ENCODE peak calls at places on chromosomes 7 and 10, in ten cellular contexts. F is astrocyte of the hippocampus; G is EH; B is NCI-H2081; O is HEK293T; N is thoracic aorta; I is AG04449; C is RWPE1; Q is stimulated activated CD4-positive, alpha-beta T cell treated with anti-CD3 and anti-CD28 coated beads, Interleukin-12 subunit alpha, Interleukin-12 subunit beta, amount 100 ng/mL, for 4 hours; R is activated T-cell treated with anti-CD3 and anti-CD28 coated beads, Interleukin-2, amount 50 U/mL, for 48 hours. J is an unnamed sample.
A peak's percentile ranks its signal among the peaks of the same experiment; 100 is the strongest.

GRCh38 chr10:86439544-86439943 is 72.9 kb upstream of the GRID1 start:
- DNase-seq in F (peak; percentile 70), G (peak; percentile 71), B (no peak), O (peak; percentile 13), N (peak; percentile 62), I (peak; percentile 86), C (no peak), Q (no peak), R (no peak), J (no peak)

GRCh38 chr10:83991986-83992753 is 147.1 kb upstream of the GHITM start:
- DNase-seq in F (peak; percentile 29), G (peak; percentile 16), B (peak; percentile 7), O (peak; percentile 49), N (no peak), I (no peak), C (no peak), Q (no peak), R (peak; percentile 24), J (no peak)

GRCh38 chr10:114010316-114010715 is 33.4 kb upstream of the ADRB1 start:
- DNase-seq in F (no peak), G (peak; percentile 54), B (no peak), O (no peak), N (no peak), I (no peak), C (no peak), Q (no peak), R (no peak), J (no peak)

GRCh38 chr7:144736880-144737493 is 98.9 kb downstream of the TPK1 start:
- DNase-seq in F (no peak), G (no peak), B (no peak), O (no peak), N (no peak), I (no peak), C (no peak), Q (no peak), R (no peak), J (no peak)

GRCh38 chr10:33478089-33478674 is 143.7 kb upstream of the NRP1 start:
- DNase-seq in F (no peak), G (no peak), B (peak; percentile 1), O (no peak), N (no peak), I (no peak), C (no peak), Q (no peak), R (no peak), J (no peak)

GRCh38 chr7:105805619-105806018 is 70.8 kb downstream of the ATXN7L1 start:
- DNase-seq in F (peak; percentile 37), G (peak; percentile 29), B (no peak), O (no peak), N (no peak), I (no peak), C (no peak), Q (no peak), R (no peak), J (no peak)

GRCh38 chr7:25586513-25586912 is 358.2 kb upstream of the NPVF start:
- DNase-seq in F (no peak), G (no peak), B (no peak), O (no peak), N (no peak), I (no peak), C (no peak), Q (no peak), R (no peak), J (no peak)

GRCh38 chr7:131459256-131459655 is 97.2 kb downstream of the PODXL start:
- DNase-seq in F (peak; percentile 6), G (peak; percentile 15), B (no peak), O (no peak), N (no peak), I (no peak), C (peak; percentile 9), Q (no peak), R (no peak), J (no peak)

GRCh38 chr7:51198654-51199053 is 118.0 kb downstream of the COBL start:
- DNase-seq in F (no peak), G (no peak), B (no peak), O (no peak), N (no peak), I (no peak), C (no peak), Q (no peak), R (no peak), J (no peak)

GRCh38 chr10:73788864-73789658 is 3.7 kb downstream of the ZSWIM8 start:
- DNase-seq in F (no peak), G (no peak), B (no peak), O (no peak), N (no peak), I (no peak), C (no peak), Q (no peak), R (no peak), J (no peak)

GRCh38 chr7:72152171-72153131 is 259.7 kb downstream of the CALN1 start:
- DNase-seq in F (no peak), G (no peak), B (no peak), O (no peak), N (no peak), I (no peak), C (no peak), Q (no peak), R (no peak), J (no peak)

GRCh38 chr10:54139819-54140428 is 661.1 kb downstream of the PCDH15 start:
- DNase-seq in F (no peak), G (no peak), B (no peak), O (no peak), N (no peak), I (no peak), C (no peak), Q (no peak), R (no peak), J (no peak)

GRCh38 chr10:116985611-116986010 is 19.4 kb downstream of the SHTN1 start:
- DNase-seq in F (no peak), G (no peak), B (no peak), O (no peak), N (no peak), I (no peak), C (no peak), Q (no peak), R (no peak), J (no peak)

GRCh38 chr10:30915141-30915540 is 116.5 kb downstream of the ZNF438 start:
- DNase-seq in F (no peak), G (peak; percentile 20), B (no peak), O (no peak), N (no peak), I (no peak), C (no peak), Q (no peak), R (no peak), J (no peak)

GRCh38 chr7:44274623-44274975 is 50.8 kb downstream of the CAMK2B start:
- DNase-seq in F (no peak), G (no peak), B (no peak), O (no peak), N (no peak), I (no peak), C (no peak), Q (no peak), R (no peak), J (no peak)

GRCh38 chr10:3782456-3783312 is 2.3 kb downstream of the KLF6 start:
- DNase-seq in F (peak; percentile 92), G (peak; percentile 96), B (peak; percentile 48), O (no peak), N (no peak), I (peak; percentile 88), C (no peak), Q (no peak), R (peak; percentile 68), J (peak; percentile 34)

GRCh38 chr10:13956826-13957225 is 370.1 kb downstream of the PRPF18 start:
- DNase-seq in F (no peak), G (peak; percentile 74), B (no peak), O (no peak), N (peak; percentile 52), I (no peak), C (no peak), Q (no peak), R (no peak), J (no peak)

GRCh38 chr7:26151953-26152781 is at the start of gene NFE2L3:
- DNase-seq in F (peak; percentile 92), G (peak; percentile 65), B (peak; percentile 91), O (peak; percentile 90), N (no peak), I (no peak), C (peak; percentile 78), Q (peak; percentile 81), R (peak; percentile 88), J (peak; percentile 80)

GRCh38 chr10:44994752-44995530 is 5.8 kb upstream of the ZNF22 start:
- DNase-seq in F (no peak), G (no peak), B (no peak), O (no peak), N (no peak), I (no peak), C (no peak), Q (no peak), R (no peak), J (no peak)

GRCh38 chr7:16794990-16795389 is 9.8 kb downstream of the AGR2 start:
- DNase-seq in F (no peak), G (no peak), B (no peak), O (no peak), N (no peak), I (no peak), C (no peak), Q (no peak), R (no peak), J (no peak)

GRCh38 chr7:157827045-157827862 is 490.4 kb downstream of the DNAJB6 start:
- DNase-seq in F (no peak), G (no peak), B (no peak), O (no peak), N (no peak), I (no peak), C (no peak), Q (no peak), R (peak; percentile 25), J (no peak)

J was measured in T-helper 17 cell.